ENCODE peak calls at places on chromosomes 7 and 10, in five cellular contexts. U is activated T-cell treated with anti-CD3 and anti-CD28 coated beads, Interleukin-2, amount 50 U/mL, for 72 hours; S is fibroblast of mammary gland; G is A549; T is memory B cell. J is an unnamed sample.

GRCh38 chr7:92768501-92769360 is 67.6 kb downstream of the CDK6 start:
- DNase-seq in G (no peak), U (peak), S (peak), T (no peak), J (no peak)

GRCh38 chr7:79268730-79269129 is 184.7 kb downstream of the MAGI2 start:
- DNase-seq in U (no peak), T (no peak), G (no peak), S (no peak), J (no peak)

GRCh38 chr7:139203992-139204391 is 27.0 kb upstream of the UBN2 start:
- DNase-seq in T (no peak), U (no peak), S (no peak), G (no peak), J (no peak)

GRCh38 chr7:158904599-158904998 is 48.2 kb downstream of the DYNC2I1 start:
- DNase-seq in G (no peak), T (no peak), U (no peak), S (no peak), J (no peak)

GRCh38 chr7:152050547-152050971 is 25.1 kb downstream of the GALNT11 start:
- DNase-seq in G (no peak), T (no peak), U (no peak), S (peak), J (no peak)

GRCh38 chr10:53699684-53700083 is 927.1 kb upstream of the MBL2 start:
- DNase-seq in G (no peak), S (no peak), T (no peak), U (no peak), J (no peak)

GRCh38 chr10:69422676-69423075 is 6.0 kb upstream of the TACR2 start:
- DNase-seq in S (no peak), G (no peak), T (no peak), U (no peak), J (no peak)

GRCh38 chr7:18902892-18903291 is 214.5 kb downstream of the TWIST1 start:
- DNase-seq in S (no peak), G (no peak), T (no peak), U (no peak), J (no peak)

GRCh38 chr10:7715515-7715914 is 12.4 kb downstream of the ITIH2 start:
- DNase-seq in U (no peak), S (no peak), T (no peak), G (no peak), J (no peak)

GRCh38 chr10:121559321-121559720 is 38.9 kb downstream of the FGFR2 start:
- DNase-seq in G (no peak), T (no peak), U (no peak), S (no peak), J (no peak)

GRCh38 chr10:103069453-103070331 is 123.4 kb downstream of the NT5C2 start:
- DNase-seq in S (peak), T (peak), G (peak), U (peak), J (peak)

GRCh38 chr7:29565186-29565540 is 1.5 kb downstream of the PRR15 start:
- DNase-seq in G (no peak), S (peak), T (no peak), U (no peak), J (no peak)

GRCh38 chr7:77759294-77759889 is 38.8 kb downstream of the TMEM60 start:
- DNase-seq in U (peak), S (peak), T (peak), G (peak), J (peak)

GRCh38 chr7:98870807-98871491 is 1.1 kb upstream of the TMEM130 start:
- DNase-seq in G (no peak), T (no peak), S (no peak), U (no peak), J (no peak)

GRCh38 chr7:99261646-99262045 is 11.0 kb upstream of the MYH16 start:
- DNase-seq in U (no peak), S (no peak), T (no peak), G (no peak), J (no peak)

GRCh38 chr7:149704507-149704906 is 68.9 kb downstream of the ZNF467 start:
- DNase-seq in T (no peak), S (no peak), G (no peak), U (no peak), J (no peak)

J was measured in CD4-positive, CD25-positive, alpha-beta regulatory T cell.